ENCODE peak calls at places on chromosomes 7 and 10, in seven cellular contexts. K is heart left ventricle, X is testis, J is MCF 10A, P is epithelial cell of esophagus, I is heart right ventricle, G is activated B cell treated with CpG ODN at 0.5 μM for 24 hours. O is an unnamed sample.
A peak's percentile ranks its signal among the peaks of the same experiment; 100 is the strongest.

GRCh38 chr10:113135025-113135424 is 185.0 kb downstream of the TCF7L2 start:
- DNase-seq in K (no peak), X (no peak), J (no peak), P (no peak), I (no peak), G (no peak), O (no peak)

GRCh38 chr10:24526085-24526649 is 197.5 kb downstream of the ARHGAP21 start:
- DNase-seq in K (peak; percentile 62), X (no peak), J (no peak), P (no peak), I (peak; percentile 34), G (no peak), O (no peak)

GRCh38 chr7:94286111-94286510 is 108.6 kb upstream of the COL1A2 start:
- DNase-seq in K (no peak), X (no peak), J (peak; percentile 26), P (no peak), I (no peak), G (no peak), O (no peak)

GRCh38 chr10:16116404-16117304 is 256.3 kb upstream of the MINDY3 start:
- DNase-seq in K (no peak), X (peak; percentile 19), J (peak; percentile 31), P (peak; percentile 29), I (peak; percentile 6), G (no peak), O (no peak)

GRCh38 chr7:5296627-5297226 is 14.0 kb downstream of the SLC29A4 start:
- DNase-seq in K (no peak), X (peak; percentile 67), J (no peak), P (peak; percentile 55), I (no peak), G (peak; percentile 43), O (no peak)

GRCh38 chr7:44278451-44279161 is 46.8 kb downstream of the CAMK2B start:
- DNase-seq in K (peak; percentile 23), X (no peak), J (no peak), P (no peak), I (no peak), G (no peak), O (peak; percentile 17)

GRCh38 chr7:44965937-44966730 is 12.7 kb downstream of the MYO1G start:
- DNase-seq in K (no peak), X (no peak), J (no peak), P (no peak), I (no peak), G (no peak), O (no peak)

GRCh38 chr10:36712695-36713094 is 412.7 kb upstream of the ANKRD30A start:
- DNase-seq in K (no peak), X (no peak), J (no peak), P (no peak), I (no peak), G (no peak), O (no peak)

GRCh38 chr7:6203381-6203780 is 69.0 kb downstream of the CYTH3 start:
- DNase-seq in K (no peak), X (no peak), J (no peak), P (no peak), I (no peak), G (no peak), O (no peak)

GRCh38 chr10:22002531-22003110 is 909 bp downstream of the DNAJC1 start:
- DNase-seq in K (no peak), X (no peak), J (peak; percentile 61), P (peak; percentile 53), I (no peak), G (no peak), O (no peak)

GRCh38 chr7:34357946-34358345 is 300.1 kb upstream of the NPSR1 start:
- DNase-seq in K (no peak), X (no peak), J (no peak), P (no peak), I (no peak), G (no peak), O (no peak)

GRCh38 chr7:159105066-159105780 is 39.4 kb downstream of the VIPR2 start:
- DNase-seq in K (no peak), X (no peak), J (no peak), P (no peak), I (no peak), G (no peak), O (no peak)

GRCh38 chr10:115092555-115093285 is 445 bp upstream of the ATRNL1 start:
- DNase-seq in K (no peak), X (peak; percentile 69), J (no peak), P (peak; percentile 12), I (peak; percentile 17), G (peak; percentile 60), O (no peak)

GRCh38 chr10:68848281-68848680 is 20.9 kb downstream of the STOX1 start:
- DNase-seq in K (no peak), X (no peak), J (no peak), P (no peak), I (no peak), G (no peak), O (no peak)

GRCh38 chr10:89238956-89239713 is 12.4 kb downstream of the LIPA start:
- DNase-seq in K (no peak), X (no peak), J (no peak), P (no peak), I (no peak), G (no peak), O (no peak)

GRCh38 chr7:131649003-131649541 is 92.6 kb upstream of the PODXL start:
- DNase-seq in K (no peak), X (no peak), J (no peak), P (no peak), I (peak; percentile 29), G (no peak), O (no peak)

GRCh38 chr7:123191132-123191531 is 8.6 kb downstream of the SLC13A1 start:
- DNase-seq in K (no peak), X (no peak), J (peak; percentile 65), P (peak; percentile 29), I (no peak), G (no peak), O (no peak)

GRCh38 chr7:148105853-148106252 is 484.7 kb upstream of the C7orf33 start:
- DNase-seq in K (no peak), X (no peak), J (no peak), P (no peak), I (no peak), G (no peak), O (no peak)

GRCh38 chr7:148108381-148108780 is 482.2 kb upstream of the C7orf33 start:
- DNase-seq in K (no peak), X (no peak), J (no peak), P (no peak), I (no peak), G (no peak), O (no peak)

GRCh38 chr7:148114807-148115206 is 475.8 kb upstream of the C7orf33 start:
- DNase-seq in K (no peak), X (no peak), J (no peak), P (no peak), I (no peak), G (no peak), O (no peak)

GRCh38 chr7:148107741-148108140 is 482.8 kb upstream of the C7orf33 start:
- DNase-seq in K (no peak), X (no peak), J (no peak), P (no peak), I (no peak), G (no peak), O (no peak)

GRCh38 chr7:148110097-148110868 is 480.3 kb upstream of the C7orf33 start:
- DNase-seq in K (no peak), X (peak; percentile 58), J (peak; percentile 17), P (no peak), I (no peak), G (no peak), O (no peak)
- TF ChIP-seq CTCF in K (peak; percentile 8), X (peak; percentile 17), J (no peak), P (no peak), I (peak; percentile 29), G (no peak), O (no peak)

GRCh38 chr10:78523453-78523852 is 489.8 kb downstream of the RPS24 start:
- DNase-seq in K (no peak), X (no peak), J (no peak), P (no peak), I (no peak), G (no peak), O (no peak)

GRCh38 chr10:78518224-78518623 is 484.6 kb downstream of the RPS24 start:
- DNase-seq in K (no peak), X (no peak), J (no peak), P (no peak), I (no peak), G (no peak), O (no peak)

GRCh38 chr10:78524342-78524741 is 490.7 kb downstream of the RPS24 start:
- DNase-seq in K (no peak), X (no peak), J (no peak), P (no peak), I (no peak), G (no peak), O (no peak)

GRCh38 chr10:78524941-78525340 is 491.3 kb downstream of the RPS24 start:
- DNase-seq in K (no peak), X (no peak), J (no peak), P (no peak), I (no peak), G (no peak), O (no peak)

DNA sequence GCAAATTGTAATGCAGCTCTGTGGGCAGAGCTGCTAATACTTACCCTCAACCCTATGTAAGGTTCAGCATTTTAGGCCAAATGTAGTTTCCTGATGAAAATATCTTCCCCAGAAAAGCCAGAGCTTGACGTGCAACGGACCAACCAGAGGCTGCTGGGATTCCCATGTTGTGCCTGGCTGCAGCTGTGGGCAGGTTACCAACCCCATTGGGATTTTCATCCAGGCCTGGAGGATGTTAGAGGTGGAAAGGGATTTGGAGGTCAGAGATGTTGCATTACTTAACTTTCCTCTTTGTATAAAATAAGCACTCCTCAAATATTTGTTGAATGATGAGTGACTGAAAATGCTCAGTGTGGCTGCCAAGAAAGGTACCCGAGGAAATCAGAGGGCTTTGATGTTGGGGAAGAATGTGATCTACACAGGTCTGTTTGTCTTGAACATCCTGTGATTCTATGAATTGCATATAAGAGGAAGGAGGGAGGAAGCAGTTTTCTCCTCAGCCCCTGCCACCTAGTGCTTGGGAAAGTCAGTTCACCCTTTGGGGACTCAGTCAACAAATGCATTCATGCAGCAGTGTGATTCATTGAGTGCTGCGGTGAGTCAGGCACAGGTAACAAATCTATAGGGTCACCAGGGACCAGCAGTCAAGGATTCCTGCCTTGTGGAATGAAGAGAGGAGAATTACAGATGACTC is 487.2 kb downstream of the RPS24 start:
- DNase-seq in K (no peak), X (no peak), J (peak; percentile 60), P (peak; percentile 84), I (no peak), G (no peak), O (no peak)
- TF ChIP-seq CTCF in K (no peak), X (no peak), J (no peak), P (peak; percentile 58), I (peak; percentile 10), G (no peak), O (no peak)

GRCh38 chr7:108384721-108385483 is 71.3 kb downstream of the NRCAM start:
- DNase-seq in K (no peak), X (no peak), J (no peak), P (peak; percentile 20), I (no peak), G (no peak), O (no peak)
- TF ChIP-seq CTCF in K (no peak), X (no peak), J (no peak), P (peak; percentile 24), I (no peak), G (no peak), O (no peak)

DNA sequence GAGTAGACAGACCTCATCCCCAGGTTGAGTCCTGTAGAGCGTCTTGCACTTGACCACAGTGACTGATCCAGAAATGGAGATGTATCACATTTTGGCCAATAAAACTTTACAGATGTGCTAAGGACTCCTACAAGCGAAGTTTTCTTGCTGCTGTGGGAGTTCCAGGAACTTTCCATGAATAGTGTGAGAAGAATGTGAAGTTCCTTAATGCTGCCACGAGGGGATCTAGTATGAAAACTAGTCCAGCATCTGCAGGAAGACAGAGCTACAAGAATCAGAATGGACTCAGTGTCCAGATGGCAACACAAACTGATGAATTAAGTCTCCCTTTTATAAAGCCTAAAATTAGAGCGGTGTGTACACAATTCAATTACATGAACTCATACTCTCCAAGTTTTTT is 14.8 kb upstream of the LSM8 start:
- DNase-seq in K (no peak), X (no peak), J (no peak), P (peak; percentile 9), I (no peak), G (no peak), O (no peak)
- TF ChIP-seq CTCF in K (no peak), X (no peak), J (peak; percentile 8), P (no peak), I (no peak), G (no peak), O (peak; percentile 19)

O was measured in CD14-positive monocyte.